ENCODE peak calls at places on chromosomes 13 and 19, in eight cellular contexts. I is bronchial epithelial cell, M is dorsolateral prefrontal cortex, Q is AG04450, Y is A549, A is cardiac fibroblast, G is transverse colon, E is prostate gland. K is an unnamed sample.

GRCh38 chr19:12774588-12775555 is at the start of gene HOOK2:
- DNase-seq in I (peak), M (no peak), Q (no peak), Y (no peak), A (no peak), G (peak), E (peak), K (peak)

GRCh38 chr13:37037231-37037630 is 22.3 kb downstream of the SUPT20H start:
- DNase-seq in I (no peak), M (no peak), Q (no peak), Y (no peak), A (no peak), G (no peak), E (no peak), K (no peak)

GRCh38 chr13:26457212-26457611 is 100.3 kb upstream of the WASF3 start:
- DNase-seq in I (peak), M (no peak), Q (no peak), Y (peak), A (no peak), G (no peak), E (no peak), K (no peak)

GRCh38 chr19:48836089-48837017 is at the start of gene HSD17B14:
- DNase-seq in I (no peak), M (no peak), Q (no peak), Y (peak), A (peak), G (peak), E (no peak), K (no peak)

GRCh38 chr19:42466521-42467436 is 24.0 kb upstream of the CXCL17 start:
- DNase-seq in I (no peak), M (no peak), Q (no peak), Y (no peak), A (peak), G (no peak), E (no peak), K (no peak)

GRCh38 chr19:29370276-29370675 is 155.5 kb upstream of the VSTM2B start:
- DNase-seq in I (no peak), M (no peak), Q (no peak), Y (no peak), A (no peak), G (no peak), E (no peak), K (no peak)

GRCh38 chr13:46124967-46125933 is 20.4 kb upstream of the CPB2 start:
- DNase-seq in I (no peak), M (no peak), Q (no peak), Y (no peak), A (peak), G (no peak), E (no peak), K (no peak)

GRCh38 chr13:65677906-65678305 is 1552.2 kb downstream of the PCDH9 start:
- DNase-seq in I (no peak), M (no peak), Q (no peak), Y (no peak), A (peak), G (no peak), E (no peak), K (no peak)

GRCh38 chr13:101346942-101347728 is 69.2 kb downstream of the NALCN start:
- DNase-seq in I (no peak), M (no peak), Q (no peak), Y (no peak), A (peak), G (no peak), E (no peak), K (no peak)

GRCh38 chr13:34993470-34993869 is 51.4 kb downstream of the NBEA start:
- DNase-seq in I (peak), M (no peak), Q (no peak), Y (no peak), A (peak), G (no peak), E (no peak), K (no peak)

GRCh38 chr13:95083758-95084157 is 217.5 kb downstream of the ABCC4 start:
- DNase-seq in I (peak), M (no peak), Q (peak), Y (peak), A (peak), G (no peak), E (no peak), K (no peak)

GRCh38 chr19:11421607-11422098 is 2.5 kb upstream of the RGL3 start:
- DNase-seq in I (no peak), M (no peak), Q (no peak), Y (peak), A (peak), G (peak), E (no peak), K (no peak)

GRCh38 chr19:45295873-45296272 is 26.8 kb downstream of the CKM start:
- DNase-seq in I (no peak), M (no peak), Q (no peak), Y (no peak), A (no peak), G (no peak), E (no peak), K (no peak)

GRCh38 chr19:45298264-45298663 is 24.4 kb downstream of the CKM start:
- DNase-seq in I (no peak), M (no peak), Q (no peak), Y (no peak), A (no peak), G (no peak), E (no peak), K (no peak)

GRCh38 chr19:45297674-45298073 is 25.0 kb downstream of the CKM start:
- DNase-seq in I (no peak), M (no peak), Q (no peak), Y (no peak), A (no peak), G (no peak), E (no peak), K (no peak)

GRCh38 chr19:45294291-45295029 is 28.2 kb downstream of the CKM start:
- DNase-seq in I (no peak), M (no peak), Q (no peak), Y (no peak), A (no peak), G (no peak), E (peak), K (no peak)

GRCh38 chr19:45296365-45296764 is 26.3 kb downstream of the CKM start:
- DNase-seq in I (no peak), M (no peak), Q (no peak), Y (no peak), A (no peak), G (no peak), E (no peak), K (no peak)
- H3K4me3 ChIP-seq in I (no peak), M (no peak), Q (no peak), Y (no peak), A (no peak), G (no peak), E (no peak), K (no peak)

GRCh38 chr19:54430306-54431254 is 15.3 kb downstream of the TTYH1 start:
- DNase-seq in I (no peak), M (no peak), Q (no peak), Y (peak), A (peak), G (peak), E (peak), K (peak)
- TF ChIP-seq CTCF in I (peak), M (peak), Q (no peak), Y (peak), A (no peak), G (no peak), E (no peak), K (peak)

DNA sequence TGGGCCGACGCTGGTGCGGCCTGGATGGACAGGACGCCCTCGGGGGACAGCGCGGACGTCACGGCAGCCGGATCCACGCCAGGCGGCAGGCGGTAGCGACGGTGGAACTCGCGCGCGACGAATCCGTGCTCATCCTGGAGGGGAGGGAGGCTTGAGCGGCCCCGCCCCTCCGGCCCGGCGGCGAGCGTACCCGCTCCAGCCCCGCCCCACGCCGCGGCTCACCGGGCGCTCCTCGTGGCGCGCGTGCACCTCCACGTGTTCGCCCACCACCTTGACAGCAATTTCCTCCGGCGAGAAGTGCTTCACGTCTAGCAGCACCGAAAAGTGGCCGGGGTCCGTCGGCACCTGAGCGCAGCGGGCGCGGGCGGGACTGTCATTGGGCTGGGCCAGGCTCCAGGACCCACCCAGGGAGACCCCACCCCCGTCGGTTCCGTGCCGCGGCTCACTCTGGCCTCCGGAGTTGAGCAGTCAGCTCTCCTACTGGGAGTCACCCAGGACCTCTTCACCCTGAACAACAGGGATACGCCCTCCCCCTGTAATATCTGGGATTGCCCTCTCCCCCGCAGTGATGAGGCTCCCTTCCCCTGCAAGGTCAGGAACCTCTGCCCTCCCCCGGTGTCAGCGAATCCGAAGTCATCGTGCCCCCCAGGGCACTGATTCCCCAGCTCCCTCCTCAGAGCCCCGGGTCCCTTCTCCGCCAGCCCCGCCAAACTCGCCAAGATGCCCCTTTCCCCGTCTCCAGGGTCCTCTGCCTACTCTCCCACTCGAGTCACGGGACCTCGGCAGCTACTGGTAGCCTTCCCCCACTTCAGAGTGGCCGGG is 1.1 kb downstream of the HSPB6 start:
- DNase-seq in I (no peak), M (no peak), Q (no peak), Y (no peak), A (peak), G (peak), E (peak), K (no peak)
- H3K4me3 ChIP-seq in I (no peak), M (no peak), Q (peak), Y (no peak), A (peak), G (peak), E (peak), K (no peak)

DNA sequence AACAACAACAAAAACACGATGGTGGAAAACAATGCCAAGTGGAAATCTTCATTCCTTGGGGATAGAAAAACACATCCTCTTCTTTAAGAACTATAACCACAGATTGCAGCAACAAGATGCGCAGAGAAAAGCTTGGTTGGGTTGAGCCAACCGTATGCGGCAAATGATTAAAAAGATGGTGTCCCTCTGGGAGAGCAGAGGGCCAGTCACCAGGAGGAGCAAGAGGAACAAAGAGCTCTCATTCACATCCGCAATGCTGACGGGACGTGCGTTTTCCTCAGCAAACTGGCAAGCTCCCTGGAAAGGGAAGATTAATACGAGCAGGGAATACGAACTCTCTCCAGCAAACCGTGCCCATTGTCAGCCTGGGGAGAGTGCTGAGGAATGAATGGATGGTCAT is 141.6 kb downstream of the KATNAL1 start:
- DNase-seq in I (no peak), M (no peak), Q (no peak), Y (no peak), A (peak), G (no peak), E (no peak), K (no peak)
- TF ChIP-seq CTCF in I (no peak), M (no peak), Q (no peak), Y (no peak), A (no peak), G (no peak), E (no peak), K (no peak)

GRCh38 chr13:33616130-33616529 is 201.8 kb upstream of the RFC3 start:
- DNase-seq in I (no peak), M (no peak), Q (no peak), Y (no peak), A (no peak), G (no peak), E (no peak), K (no peak)

GRCh38 chr13:33611016-33611805 is 206.7 kb upstream of the RFC3 start:
- DNase-seq in I (no peak), M (peak), Q (peak), Y (no peak), A (peak), G (peak), E (peak), K (no peak)

GRCh38 chr13:33612641-33613638 is 205.0 kb upstream of the RFC3 start:
- DNase-seq in I (no peak), M (no peak), Q (no peak), Y (no peak), A (no peak), G (no peak), E (no peak), K (no peak)

GRCh38 chr13:33617055-33617454 is 200.9 kb upstream of the RFC3 start:
- DNase-seq in I (peak), M (no peak), Q (no peak), Y (no peak), A (no peak), G (no peak), E (no peak), K (no peak)

DNA sequence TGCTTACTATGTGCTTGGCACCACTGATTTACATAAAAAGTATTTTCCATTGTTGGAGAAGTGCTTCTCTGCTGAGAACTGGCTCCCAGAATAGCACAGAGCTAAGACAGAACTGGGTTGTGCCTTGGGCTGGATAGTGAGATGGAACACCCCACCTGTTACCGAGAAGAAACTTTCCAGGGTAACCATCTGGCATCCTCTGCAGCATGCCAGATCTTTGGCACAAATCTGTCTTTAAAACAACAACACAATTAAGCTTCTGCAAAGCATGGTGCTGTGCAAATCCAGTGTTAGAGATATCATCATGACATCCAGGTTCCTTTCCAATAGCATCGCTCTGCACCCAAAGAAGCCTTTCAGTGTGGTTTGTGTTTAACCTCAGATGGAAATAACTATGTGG is 202.5 kb upstream of the RFC3 start:
- DNase-seq in I (no peak), M (no peak), Q (no peak), Y (no peak), A (no peak), G (no peak), E (no peak), K (no peak)
- H3K4me3 ChIP-seq in I (no peak), M (no peak), Q (no peak), Y (no peak), A (no peak), G (no peak), E (no peak), K (no peak)

K was measured in LNCaP clone FGC.